ENCODE peak calls at places on chromosomes 13 and 19, in seven cellular contexts. One of them, this sample, is unnamed.

GRCh38 chr13:98173431-98173921 is 3.6 kb downstream of the RNF113B start:
- DNase-seq in AG10803: peak
- DNase-seq in PC-9: peak
- DNase-seq in heart right ventricle: no peak
- DNase-seq in right atrium auricular region: peak
- DNase-seq in upper lobe of left lung: no peak
- DNase-seq in cerebellar nuclear complex: no peak
- DNase-seq in this sample: no peak

GRCh38 chr13:21898461-21898860 is 227.6 kb downstream of the FGF9 start:
- DNase-seq in AG10803: no peak
- DNase-seq in PC-9: no peak
- DNase-seq in heart right ventricle: no peak
- DNase-seq in right atrium auricular region: no peak
- DNase-seq in upper lobe of left lung: no peak
- DNase-seq in cerebellar nuclear complex: no peak
- DNase-seq in this sample: no peak

GRCh38 chr13:25214371-25215252 is 42.5 kb upstream of the AMER2 start:
- DNase-seq in AG10803: peak
- DNase-seq in PC-9: no peak
- DNase-seq in heart right ventricle: peak
- DNase-seq in right atrium auricular region: no peak
- DNase-seq in upper lobe of left lung: no peak
- DNase-seq in cerebellar nuclear complex: no peak
- DNase-seq in this sample: no peak

GRCh38 chr19:34961775-34962174 is 2.3 kb downstream of the ZNF792 start:
- DNase-seq in AG10803: no peak
- DNase-seq in PC-9: no peak
- DNase-seq in heart right ventricle: no peak
- DNase-seq in right atrium auricular region: no peak
- DNase-seq in upper lobe of left lung: no peak
- DNase-seq in cerebellar nuclear complex: no peak
- DNase-seq in this sample: no peak

GRCh38 chr13:104683789-104684188 is 1617.6 kb upstream of the SLC10A2 start:
- DNase-seq in AG10803: no peak
- DNase-seq in PC-9: no peak
- DNase-seq in heart right ventricle: no peak
- DNase-seq in right atrium auricular region: no peak
- DNase-seq in upper lobe of left lung: no peak
- DNase-seq in cerebellar nuclear complex: no peak
- DNase-seq in this sample: no peak

GRCh38 chr19:48543121-48543710 is 8.8 kb upstream of the SULT2B1 start:
- DNase-seq in AG10803: peak
- DNase-seq in PC-9: peak
- DNase-seq in heart right ventricle: no peak
- DNase-seq in right atrium auricular region: no peak
- DNase-seq in upper lobe of left lung: no peak
- DNase-seq in cerebellar nuclear complex: no peak
- DNase-seq in this sample: no peak

GRCh38 chr19:44710483-44710882 is 11.5 kb downstream of the CEACAM16 start:
- DNase-seq in AG10803: no peak
- DNase-seq in PC-9: no peak
- DNase-seq in heart right ventricle: no peak
- DNase-seq in right atrium auricular region: no peak
- DNase-seq in upper lobe of left lung: no peak
- DNase-seq in cerebellar nuclear complex: no peak
- DNase-seq in this sample: no peak

GRCh38 chr19:16660763-16661479 is at the start of gene TMEM38A:
- DNase-seq in AG10803: no peak
- DNase-seq in PC-9: no peak
- DNase-seq in heart right ventricle: peak
- DNase-seq in right atrium auricular region: no peak
- DNase-seq in upper lobe of left lung: peak
- DNase-seq in cerebellar nuclear complex: no peak
- DNase-seq in this sample: no peak

GRCh38 chr19:36837902-36838783 is at the start of gene ZNF790:
- DNase-seq in AG10803: peak
- DNase-seq in PC-9: peak
- DNase-seq in heart right ventricle: peak
- DNase-seq in right atrium auricular region: peak
- DNase-seq in upper lobe of left lung: peak
- DNase-seq in cerebellar nuclear complex: peak
- DNase-seq in this sample: peak

GRCh38 chr19:47168065-47168464 is 37.4 kb downstream of the SAE1 start:
- DNase-seq in AG10803: no peak
- DNase-seq in PC-9: peak
- DNase-seq in heart right ventricle: no peak
- DNase-seq in right atrium auricular region: no peak
- DNase-seq in upper lobe of left lung: no peak
- DNase-seq in cerebellar nuclear complex: no peak
- DNase-seq in this sample: no peak

GRCh38 chr13:61276401-61276800 is 139.2 kb downstream of the PCDH20 start:
- DNase-seq in AG10803: no peak
- DNase-seq in PC-9: no peak
- DNase-seq in heart right ventricle: no peak
- DNase-seq in right atrium auricular region: no peak
- DNase-seq in upper lobe of left lung: no peak
- DNase-seq in cerebellar nuclear complex: no peak
- DNase-seq in this sample: no peak

GRCh38 chr19:10517760-10518443 is 655 bp upstream of the S1PR5 start:
- DNase-seq in AG10803: peak
- DNase-seq in PC-9: no peak
- DNase-seq in heart right ventricle: peak
- DNase-seq in right atrium auricular region: no peak
- DNase-seq in upper lobe of left lung: peak
- DNase-seq in cerebellar nuclear complex: no peak
- DNase-seq in this sample: no peak